ENCODE peak calls at places on chromosomes 4 and X, in nine cellular contexts. R, S, Z, T, V, O, N, P and C are unnamed samples. For H3K4me1, the result is how much of the 10 kb centered on the place peaks cover.

GRCh38 chrX:103200951-103201529 is 13.9 kb upstream of the BEX4 start:
- DNase-seq in R (no peak), S (no peak), Z (no peak), T (no peak), V (no peak), O (no peak), N (no peak), P (no peak), C (no peak)

GRCh38 chrX:96182366-96182765 is 502.3 kb upstream of the DIAPH2 start:
- DNase-seq in R (peak), S (peak), Z (peak), T (no peak), V (no peak), O (no peak), N (peak), P (no peak), C (peak)

GRCh38 chrX:40207626-40208025 is 109.9 kb upstream of the BCOR start:
- DNase-seq in R (no peak), S (no peak), Z (peak), T (no peak), V (no peak), O (no peak), N (no peak), P (peak), C (no peak)

GRCh38 chrX:43677993-43678392 is 21.9 kb downstream of the MAOA start:
- DNase-seq in R (no peak), S (no peak), Z (no peak), T (no peak), V (no peak), O (no peak), N (peak), P (no peak), C (no peak)

GRCh38 chr4:101163936-101164335 is 183.4 kb downstream of the PPP3CA start:
- DNase-seq in R (no peak), S (no peak), Z (peak), T (no peak), V (peak), O (no peak), N (no peak), P (no peak), C (no peak)

GRCh38 chrX:1453390-1453783 is 678 bp upstream of the ASMTL start:
- DNase-seq in R (no peak), S (no peak), Z (no peak), T (no peak), V (no peak), O (no peak), N (no peak), P (no peak), C (no peak)

GRCh38 chrX:40538391-40538790 is 42.4 kb upstream of the ATP6AP2 start:
- DNase-seq in R (no peak), S (no peak), Z (no peak), T (no peak), V (no peak), O (no peak), N (no peak), P (no peak), C (no peak)

GRCh38 chr4:67071641-67072040 is 473.7 kb downstream of the CENPC start:
- DNase-seq in R (no peak), S (no peak), Z (no peak), T (no peak), V (no peak), O (no peak), N (no peak), P (no peak), C (no peak)

GRCh38 chrX:46572295-46572936 is 1.1 kb upstream of the CHST7 start:
- DNase-seq in R (no peak), S (no peak), Z (peak), T (no peak), V (no peak), O (no peak), N (no peak), P (no peak), C (no peak)

GRCh38 chr4:14771091-14771490 is 231.2 kb upstream of the CPEB2 start:
- DNase-seq in R (no peak), S (no peak), Z (no peak), T (no peak), V (no peak), O (no peak), N (no peak), P (no peak), C (no peak)

GRCh38 chrX:47831788-47832187 is 4.9 kb upstream of the ZNF81 start:
- DNase-seq in R (peak), S (peak), Z (peak), T (peak), V (peak), O (no peak), N (peak), P (no peak), C (peak)

GRCh38 chr4:1602621-1603412 is 81.3 kb downstream of the FAM53A start:
- DNase-seq in R (no peak), S (no peak), Z (no peak), T (no peak), V (no peak), O (no peak), N (no peak), P (no peak), C (no peak)

GRCh38 chr4:73662709-73663546 is 42.7 kb upstream of the RASSF6 start:
- DNase-seq in R (no peak), S (no peak), Z (peak), T (no peak), V (peak), O (no peak), N (no peak), P (peak), C (no peak)

GRCh38 chr4:6019316-6020263 is 1.4 kb upstream of the C4orf50 start:
- DNase-seq in R (peak), S (peak), Z (peak), T (peak), V (peak), O (peak), N (peak), P (peak), C (peak)

GRCh38 chr4:80115368-80116181 is 42.5 kb upstream of the ANTXR2 start:
- DNase-seq in R (no peak), S (no peak), Z (peak), T (no peak), V (no peak), O (no peak), N (no peak), P (peak), C (no peak)

GRCh38 chrX:152932598-152933175 is 34.8 kb downstream of the ZNF185 start:
- DNase-seq in R (no peak), S (no peak), Z (no peak), T (no peak), V (no peak), O (no peak), N (no peak), P (no peak), C (no peak)

GRCh38 chr4:182354106-182354505 is 110.9 kb downstream of the TENM3 start:
- DNase-seq in R (no peak), S (no peak), Z (no peak), T (no peak), V (no peak), O (no peak), N (no peak), P (no peak), C (no peak)

GRCh38 chr4:5773271-5773555 is 62.2 kb downstream of the EVC start:
- DNase-seq in R (no peak), S (no peak), Z (peak), T (no peak), V (no peak), O (no peak), N (no peak), P (peak), C (peak)

GRCh38 chr4:107862658-107863057 is 37.9 kb downstream of the SGMS2 start:
- DNase-seq in R (no peak), S (peak), Z (peak), T (no peak), V (peak), O (no peak), N (peak), P (peak), C (no peak)

GRCh38 chr4:74768857-74769525 is 25.3 kb downstream of the BTC start:
- DNase-seq in R (no peak), S (peak), Z (peak), T (no peak), V (peak), O (no peak), N (peak), P (peak), C (no peak)

GRCh38 chr4:163395055-163395454 is 51.4 kb downstream of the NPY5R start:
- DNase-seq in R (no peak), S (no peak), Z (peak), T (no peak), V (no peak), O (no peak), N (no peak), P (peak), C (no peak)

GRCh38 chr4:7625073-7625472 is 190.3 kb upstream of the PSAPL1 start:
- DNase-seq in R (no peak), S (no peak), Z (peak), T (no peak), V (no peak), O (no peak), N (no peak), P (peak), C (no peak)

GRCh38 chr4:182354867-182355266 is 111.7 kb downstream of the TENM3 start:
- DNase-seq in R (no peak), S (no peak), Z (no peak), T (no peak), V (no peak), O (no peak), N (no peak), P (peak), C (no peak)

GRCh38 chr4:153281476-153281875 is 63.0 kb upstream of the MND1 start:
- DNase-seq in R (no peak), S (no peak), Z (no peak), T (no peak), V (no peak), O (no peak), N (no peak), P (no peak), C (no peak)

GRCh38 chr4:105471566-105472176 is 2.2 kb downstream of the PPA2 start:
- DNase-seq in R (peak), S (peak), Z (peak), T (peak), V (peak), O (peak), N (peak), P (peak), C (peak)

GRCh38 chr4:27666943-27667342 is 806.3 kb downstream of the STIM2 start:
- DNase-seq in R (peak), S (no peak), Z (no peak), T (no peak), V (peak), O (no peak), N (no peak), P (no peak), C (peak)

GRCh38 chrX:152886716-152887115 is 11.2 kb upstream of the ZNF185 start:
- DNase-seq in R (no peak), S (no peak), Z (no peak), T (no peak), V (no peak), O (no peak), N (no peak), P (no peak), C (no peak)

GRCh38 chrX:12987900-12988594 is 13.1 kb downstream of the TMSB4X start:
- DNase-seq in R (no peak), S (peak), Z (no peak), T (no peak), V (no peak), O (no peak), N (no peak), P (no peak), C (no peak)

GRCh38 chr4:87975466-87975865 is at the start of gene SPP1:
- DNase-seq in R (peak), S (peak), Z (peak), T (peak), V (no peak), O (peak), N (no peak), P (peak), C (peak)

GRCh38 chrX:140440891-140441290 is 64.0 kb downstream of the SOX3 start:
- DNase-seq in R (no peak), S (no peak), Z (no peak), T (no peak), V (no peak), O (no peak), N (no peak), P (peak), C (peak)

GRCh38 chr4:25076625-25077413 is 46.1 kb upstream of the LGI2 start:
- DNase-seq in R (no peak), S (no peak), Z (no peak), T (no peak), V (no peak), O (no peak), N (no peak), P (no peak), C (no peak)

GRCh38 chrX:43808231-43808630 is 74.0 kb downstream of the MAOB start:
- DNase-seq in R (peak), S (no peak), Z (no peak), T (no peak), V (no peak), O (no peak), N (no peak), P (no peak), C (no peak)

GRCh38 chrX:121755541-121755940 is 708.1 kb downstream of the GLUD2 start:
- DNase-seq in R (no peak), S (no peak), Z (no peak), T (no peak), V (no peak), O (no peak), N (no peak), P (peak), C (no peak)

GRCh38 chr4:83266689-83267088 is 17.9 kb downstream of the COQ2 start:
- DNase-seq in R (no peak), S (no peak), Z (no peak), T (no peak), V (no peak), O (no peak), N (no peak), P (peak), C (no peak)

DNA sequence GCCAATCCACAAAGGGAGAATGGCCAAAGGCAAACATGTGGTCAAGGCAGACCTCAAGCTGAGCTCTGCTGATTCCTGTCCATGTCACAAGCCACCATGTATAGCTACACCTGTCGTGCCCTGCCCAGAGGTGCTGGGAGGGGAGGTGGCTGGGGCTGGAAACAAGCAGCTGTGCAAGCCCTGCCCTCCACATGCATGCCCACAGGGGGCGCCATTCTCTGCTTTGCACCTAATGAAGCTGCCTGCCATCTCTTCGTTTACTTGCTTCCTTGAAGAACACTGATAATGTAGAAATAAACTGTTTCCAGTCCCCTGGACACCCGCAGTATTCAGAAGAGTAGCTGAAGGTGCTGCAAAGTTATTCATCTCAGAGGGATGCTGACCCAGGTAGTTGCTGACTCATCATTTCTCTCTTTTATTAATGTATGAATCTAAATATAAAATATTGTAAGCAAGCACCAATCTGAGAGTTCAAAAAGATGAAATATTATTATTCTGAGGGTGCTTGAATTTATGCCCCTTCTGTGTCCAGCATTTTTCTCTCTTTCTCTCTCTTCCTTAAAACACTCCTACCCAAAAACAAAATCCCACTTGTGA is 278.6 kb downstream of the ADGRA3 start:
- DNase-seq in R (peak), S (peak), Z (peak), T (no peak), V (peak), O (no peak), N (peak), P (no peak), C (peak)
- H3K4me1 ChIP-seq in R (under half), S (under half), Z (under half), T (under half), V (under half), O (under half), N (under half), P (under half), C (under half)

DNA sequence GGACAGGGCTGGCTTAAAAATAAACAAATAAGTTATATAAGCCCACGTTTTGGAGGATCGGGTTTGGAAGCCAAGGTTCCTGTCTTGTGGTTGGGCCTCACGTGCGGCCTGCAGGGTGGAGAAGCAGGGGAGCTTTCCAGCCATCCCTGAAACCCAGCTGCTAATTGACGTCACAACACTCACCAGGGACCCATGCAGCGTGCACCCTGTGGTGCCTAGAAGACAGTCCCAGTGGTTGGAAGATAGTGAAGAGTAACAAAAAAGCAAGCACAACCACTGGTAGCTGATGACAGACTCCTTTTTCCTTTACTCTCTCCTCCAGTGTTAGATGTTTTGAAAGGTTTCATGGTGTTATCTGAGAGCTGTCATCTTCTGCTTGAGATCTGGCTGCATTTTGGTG is 141.9 kb upstream of the RBPJ start:
- DNase-seq in R (no peak), S (no peak), Z (peak), T (no peak), V (no peak), O (no peak), N (no peak), P (no peak), C (no peak)
- H3K9ac ChIP-seq in R (no peak), S (no peak), Z (no peak), T (no peak), V (no peak), O (no peak), N (no peak), P (no peak), C (no peak)

GRCh38 chrX:71128915-71129765 is 10.7 kb downstream of the MED12 start:
- DNase-seq in R (peak), S (peak), Z (peak), T (peak), V (no peak), O (no peak), N (peak), P (peak), C (peak)

GRCh38 chrX:71131510-71131909 is 13.1 kb downstream of the MED12 start:
- DNase-seq in R (no peak), S (no peak), Z (no peak), T (no peak), V (no peak), O (no peak), N (no peak), P (no peak), C (no peak)

GRCh38 chrX:71128166-71128833 is 9.9 kb downstream of the MED12 start:
- DNase-seq in R (no peak), S (no peak), Z (peak), T (no peak), V (no peak), O (no peak), N (no peak), P (peak), C (no peak)
- H3K27ac ChIP-seq in R (no peak), S (no peak), Z (peak), T (peak), V (no peak), O (no peak), N (no peak), P (no peak), C (no peak)

DNA sequence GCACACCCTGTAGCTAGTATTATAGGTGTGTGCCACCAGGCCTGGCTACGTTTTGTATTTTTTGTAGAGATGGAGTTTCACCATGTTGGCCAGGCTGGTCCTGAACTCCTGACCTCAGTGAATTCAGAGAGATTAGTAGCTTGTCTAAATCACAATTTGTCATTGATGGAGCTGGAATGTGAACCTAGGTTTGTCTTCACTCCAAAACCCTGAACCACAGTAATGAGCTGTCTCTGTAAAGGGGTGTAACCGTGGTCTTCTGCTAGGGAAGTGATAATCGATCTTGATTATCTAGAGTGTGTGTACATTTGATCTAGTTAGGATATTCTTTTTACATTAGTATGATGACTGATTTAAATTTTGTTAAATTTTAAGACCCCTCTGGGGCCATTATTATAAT is 8.3 kb downstream of the ARHGAP10 start:
- DNase-seq in R (no peak), S (no peak), Z (no peak), T (no peak), V (no peak), O (no peak), N (no peak), P (peak), C (no peak)
- H3K4me1 ChIP-seq in R (under half), S (under half), Z (under half), T (under half), V (under half), O (under half), N (under half), P (under half), C (under half)

DNA sequence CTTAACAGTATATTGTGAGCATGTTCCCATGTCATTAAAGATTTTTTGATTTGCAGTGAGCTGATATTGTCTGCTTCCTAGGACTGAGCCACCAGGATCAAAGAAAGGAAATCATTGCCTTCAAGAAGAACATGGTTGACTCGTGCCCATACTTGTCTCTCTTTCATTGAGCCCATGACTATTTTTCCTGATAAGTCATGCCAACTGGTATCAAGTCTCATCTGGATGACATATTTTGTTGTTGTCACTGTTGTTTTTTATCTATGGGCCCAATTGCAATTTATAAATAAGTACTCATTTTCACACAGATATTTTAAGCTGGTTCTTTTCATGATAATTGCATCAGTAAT is 10.2 kb upstream of the RHOH start:
- DNase-seq in R (no peak), S (no peak), Z (no peak), T (no peak), V (no peak), O (no peak), N (no peak), P (no peak), C (no peak)
- H3K9ac ChIP-seq in R (no peak), S (no peak), Z (no peak), T (no peak), V (no peak), O (no peak), N (no peak), P (no peak), C (no peak)

DNA sequence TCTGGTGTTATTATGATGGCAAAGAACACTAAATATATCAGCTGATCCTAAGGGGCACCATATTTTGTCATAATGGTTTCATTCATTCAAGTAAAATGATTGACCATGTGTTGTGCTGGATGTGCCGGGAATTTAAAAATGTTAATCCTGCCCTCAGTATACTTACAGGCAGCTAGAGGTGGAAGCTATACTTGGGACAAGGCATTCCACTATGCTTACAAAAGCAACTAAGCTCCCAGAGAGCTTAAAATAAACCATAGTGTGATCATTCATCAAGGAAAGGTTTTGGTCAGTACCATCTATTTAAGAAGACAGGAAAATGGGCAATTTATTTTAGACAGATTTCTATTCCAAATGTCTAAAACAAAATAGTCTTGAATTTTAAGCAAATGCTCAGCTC is 46.4 kb downstream of the NR3C2 start:
- DNase-seq in R (no peak), S (no peak), Z (no peak), T (no peak), V (no peak), O (no peak), N (no peak), P (no peak), C (no peak)
- H3K27ac ChIP-seq in R (no peak), S (no peak), Z (no peak), T (no peak), V (no peak), O (no peak), N (no peak), P (no peak), C (no peak)

GRCh38 chr4:3387154-3387942 is 54.4 kb upstream of the HGFAC start:
- DNase-seq in R (no peak), S (no peak), Z (no peak), T (no peak), V (no peak), O (no peak), N (no peak), P (no peak), C (peak)
- H3K4me1 ChIP-seq in R (under half), S (under half), Z (under half), T (under half), V (under half), O (under half), N (under half), P (under half), C (under half)